ENCODE peak calls at places on chromosome 2, in ten cellular contexts. D, E, O, T, J, V, A, K, N and S are unnamed samples.
A peak's percentile ranks its signal among the peaks of the same experiment; 100 is the strongest.

GRCh38 chr2:156333951-156334495 is 1.5 kb upstream of the NR4A2 start:
- DNase-seq in D (no peak), E (peak; percentile 58), O (peak; percentile 72), T (peak; percentile 69), J (no peak), V (no peak), A (peak; percentile 67), K (peak; percentile 47), N (peak; percentile 52), S (peak; percentile 63)

GRCh38 chr2:10007440-10007839 is 35.9 kb upstream of the KLF11 start:
- DNase-seq in D (no peak), E (peak; percentile 27), O (no peak), T (no peak), J (no peak), V (no peak), A (no peak), K (no peak), N (no peak), S (no peak)

GRCh38 chr2:121596221-121597080 is 52.8 kb downstream of the CLASP1 start:
- DNase-seq in D (peak; percentile 49), E (peak; percentile 57), O (no peak), T (no peak), J (peak; percentile 5), V (peak; percentile 19), A (no peak), K (no peak), N (peak; percentile 43), S (no peak)

GRCh38 chr2:190972213-190972612 is 41.8 kb downstream of the STAT1 start:
- DNase-seq in D (no peak), E (no peak), O (no peak), T (no peak), J (no peak), V (no peak), A (no peak), K (no peak), N (no peak), S (no peak)

GRCh38 chr2:5723791-5724735 is 31.9 kb downstream of the SOX11 start:
- DNase-seq in D (no peak), E (peak; percentile 32), O (no peak), T (no peak), J (no peak), V (no peak), A (no peak), K (no peak), N (no peak), S (no peak)

GRCh38 chr2:240820607-240821428 is 799 bp upstream of the KIF1A start:
- DNase-seq in D (no peak), E (no peak), O (peak; percentile 9), T (no peak), J (no peak), V (no peak), A (peak; percentile 53), K (no peak), N (no peak), S (peak; percentile 36)

GRCh38 chr2:43225093-43225787 is 1.2 kb downstream of the ZFP36L2 start:
- DNase-seq in D (peak; percentile 64), E (peak; percentile 64), O (peak; percentile 61), T (no peak), J (no peak), V (no peak), A (peak; percentile 78), K (peak; percentile 58), N (peak; percentile 34), S (peak; percentile 78)

GRCh38 chr2:127597984-127598380 is 48.0 kb upstream of the GPR17 start:
- DNase-seq in D (peak; percentile 27), E (peak; percentile 61), O (no peak), T (no peak), J (no peak), V (no peak), A (no peak), K (no peak), N (peak; percentile 64), S (no peak)

GRCh38 chr2:240390091-240391073 is 45.1 kb upstream of the GPC1 start:
- DNase-seq in D (no peak), E (no peak), O (no peak), T (no peak), J (no peak), V (no peak), A (no peak), K (no peak), N (no peak), S (peak; percentile 64)

GRCh38 chr2:213187833-213188532 is 36.6 kb upstream of the IKZF2 start:
- DNase-seq in D (peak; percentile 34), E (peak; percentile 60), O (no peak), T (no peak), J (no peak), V (no peak), A (peak; percentile 38), K (no peak), N (peak; percentile 70), S (no peak)

GRCh38 chr2:189783451-189783926 is 650 bp downstream of the ORMDL1 start:
- DNase-seq in D (no peak), E (peak; percentile 49), O (no peak), T (no peak), J (no peak), V (no peak), A (no peak), K (no peak), N (no peak), S (no peak)

GRCh38 chr2:189782221-189782671 is 1.9 kb downstream of the ORMDL1 start:
- DNase-seq in D (peak; percentile 42), E (peak; percentile 29), O (no peak), T (no peak), J (peak; percentile 33), V (no peak), A (no peak), K (no peak), N (no peak), S (no peak)

DNA sequence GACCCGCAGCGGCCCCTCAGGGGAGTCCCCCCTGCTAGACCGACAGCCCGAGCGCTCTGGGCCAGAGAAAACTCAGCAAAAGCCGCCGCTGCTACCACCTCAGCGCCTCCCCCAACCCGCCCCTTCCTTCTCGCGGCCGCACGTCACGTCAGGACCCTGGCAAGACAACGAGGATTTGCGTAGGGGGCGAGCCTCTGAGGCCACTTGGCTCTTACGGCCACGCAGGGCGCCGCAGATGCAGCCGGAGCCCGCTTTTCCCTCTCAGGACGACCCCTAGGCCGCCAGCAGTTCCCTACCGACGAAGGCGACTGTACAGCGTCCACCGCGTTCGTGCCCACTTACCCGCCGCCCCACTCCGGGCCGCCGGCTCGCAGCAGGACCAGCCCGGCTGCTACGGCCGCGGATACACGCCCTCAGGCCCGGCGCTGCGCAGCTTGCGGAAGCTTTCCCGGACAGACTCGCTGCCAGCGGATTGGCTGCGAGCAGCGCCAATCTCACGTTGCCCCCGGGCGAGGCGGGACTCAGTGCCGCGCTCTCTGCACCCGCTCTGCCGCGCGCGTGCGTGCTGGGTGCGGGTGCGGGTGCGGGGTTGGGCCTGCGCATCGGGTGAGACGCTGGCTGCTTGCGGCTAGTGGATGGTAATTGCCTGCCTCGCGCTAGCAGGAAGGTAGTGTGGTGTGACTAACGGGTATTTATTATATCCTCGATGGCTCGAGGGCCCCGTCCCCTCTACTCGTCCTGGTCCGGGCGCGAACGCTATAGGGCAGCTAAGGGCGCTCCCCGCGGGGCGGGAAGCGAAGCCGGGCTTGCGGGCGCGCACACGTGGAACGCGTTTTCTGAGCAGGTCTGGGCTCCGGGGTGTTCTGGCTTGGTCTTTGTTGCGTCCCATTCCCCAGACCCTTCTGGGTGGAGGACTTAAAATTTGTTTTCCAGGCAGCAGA is at the start of the genes ORMDL1 and PMS1:
- DNase-seq in D (peak; percentile 98), E (peak; percentile 95), O (peak; percentile 97), T (peak; percentile 93), J (peak; percentile 82), V (peak; percentile 71), A (peak; percentile 98), K (peak; percentile 89), N (peak; percentile 91), S (peak; percentile 97)
- TF ChIP-seq CTCF in D (no peak), E (no peak), O (no peak), T (no peak), J (no peak), V (no peak), A (no peak), K (no peak), N (no peak), S (no peak)

GRCh38 chr2:66034467-66034866 is 400.5 kb upstream of the MEIS1 start:
- DNase-seq in D (no peak), E (no peak), O (no peak), T (no peak), J (no peak), V (no peak), A (no peak), K (no peak), N (no peak), S (no peak)

GRCh38 chr2:66032376-66032775 is 402.5 kb upstream of the MEIS1 start:
- DNase-seq in D (no peak), E (no peak), O (no peak), T (no peak), J (no peak), V (no peak), A (no peak), K (no peak), N (no peak), S (no peak)

GRCh38 chr2:66030553-66030952 is 404.4 kb upstream of the MEIS1 start:
- DNase-seq in D (peak; percentile 29), E (peak; percentile 4), O (no peak), T (no peak), J (no peak), V (no peak), A (no peak), K (no peak), N (no peak), S (no peak)
- TF ChIP-seq CTCF in D (peak; percentile 41), E (no peak), O (no peak), T (no peak), J (no peak), V (peak; percentile 6), A (no peak), K (no peak), N (no peak), S (no peak)

DNA sequence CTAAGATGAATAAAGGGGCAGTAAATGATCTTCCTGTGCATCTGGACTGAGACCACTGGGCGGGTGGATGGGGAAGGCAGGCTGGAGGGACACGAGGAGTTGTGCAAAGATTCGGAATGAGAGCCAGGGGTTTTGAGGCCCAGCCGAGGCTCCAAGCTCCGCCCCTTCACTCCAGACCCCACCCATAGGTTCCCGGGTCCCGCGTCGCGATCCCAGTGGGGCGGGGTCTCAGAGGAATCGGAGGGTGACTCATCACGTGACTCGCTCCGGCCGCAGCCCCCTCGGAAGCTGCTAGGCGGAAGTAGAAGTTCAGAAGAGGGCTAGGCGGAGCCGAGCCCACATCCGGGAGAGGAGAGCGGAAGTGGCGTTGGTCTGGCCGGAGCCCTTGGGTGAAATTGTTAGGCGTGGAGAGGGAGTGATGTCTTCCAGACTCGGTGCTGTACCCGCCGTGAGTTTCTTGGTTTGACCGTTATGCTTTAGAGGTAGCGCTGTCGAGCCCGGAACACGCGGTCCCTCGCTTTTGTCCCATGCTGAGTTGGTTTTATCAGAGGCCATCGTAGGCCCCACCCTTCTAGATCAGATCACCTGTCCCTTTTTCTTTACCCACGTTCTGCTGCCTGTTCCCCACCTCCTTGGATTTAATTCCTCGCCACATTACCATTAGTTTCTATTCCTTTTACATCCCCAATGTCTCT is at the start of gene ZNF512:
- DNase-seq in D (peak; percentile 78), E (peak; percentile 91), O (peak; percentile 86), T (peak; percentile 93), J (peak; percentile 57), V (peak; percentile 52), A (peak; percentile 87), K (peak; percentile 64), N (peak; percentile 81), S (peak; percentile 91)
- TF ChIP-seq CTCF in D (no peak), E (no peak), O (no peak), T (no peak), J (peak; percentile 7), V (no peak), A (peak; percentile 15), K (no peak), N (peak; percentile 24), S (no peak)

GRCh38 chr2:83823238-83823637 is 635.8 kb downstream of the SUCLG1 start:
- DNase-seq in D (no peak), E (no peak), O (no peak), T (no peak), J (no peak), V (no peak), A (no peak), K (no peak), N (no peak), S (no peak)

GRCh38 chr2:83817511-83817910 is 641.6 kb downstream of the SUCLG1 start:
- DNase-seq in D (peak; percentile 27), E (no peak), O (no peak), T (no peak), J (no peak), V (no peak), A (no peak), K (no peak), N (no peak), S (no peak)
- TF ChIP-seq CTCF in D (peak; percentile 26), E (no peak), O (no peak), T (no peak), J (peak; percentile 3), V (no peak), A (no peak), K (no peak), N (no peak), S (no peak)